ENCODE peak calls at places on chromosomes 6 and 20, in six cellular contexts. One of them, this sample, is unnamed.
A peak's percentile ranks its signal among the peaks of the same experiment; 100 is the strongest.

GRCh38 chr6:6681443-6681842 is 92.9 kb downstream of the LY86 start:
- DNase-seq in left ventricle myocardium inferior: no peak
- DNase-seq in activated CD4-positive, alpha-beta T cell treated with anti-CD3 and anti-CD28 coated beads, Interleukin-2, amount 50 U/mL, for 1 hour: no peak
- DNase-seq in endothelial cell: no peak
- DNase-seq in A172: no peak
- DNase-seq in spleen: no peak
- DNase-seq in this sample: no peak

GRCh38 chr20:6466065-6466810 is 301.2 kb upstream of the BMP2 start:
- DNase-seq in left ventricle myocardium inferior: no peak
- DNase-seq in activated CD4-positive, alpha-beta T cell treated with anti-CD3 and anti-CD28 coated beads, Interleukin-2, amount 50 U/mL, for 1 hour: no peak
- DNase-seq in endothelial cell: no peak
- DNase-seq in A172: no peak
- DNase-seq in spleen: no peak
- DNase-seq in this sample: no peak

GRCh38 chr6:5389086-5389745 is 127.9 kb downstream of the FARS2 start:
- DNase-seq in left ventricle myocardium inferior: no peak
- DNase-seq in activated CD4-positive, alpha-beta T cell treated with anti-CD3 and anti-CD28 coated beads, Interleukin-2, amount 50 U/mL, for 1 hour: no peak
- DNase-seq in endothelial cell: no peak
- DNase-seq in A172: no peak
- DNase-seq in spleen: no peak
- DNase-seq in this sample: no peak

GRCh38 chr6:121592955-121593665 is 157.7 kb downstream of the GJA1 start:
- DNase-seq in left ventricle myocardium inferior: no peak
- DNase-seq in activated CD4-positive, alpha-beta T cell treated with anti-CD3 and anti-CD28 coated beads, Interleukin-2, amount 50 U/mL, for 1 hour: no peak
- DNase-seq in endothelial cell: no peak
- DNase-seq in A172: no peak
- DNase-seq in spleen: no peak
- DNase-seq in this sample: no peak

GRCh38 chr20:53077373-53078205 is 105.4 kb downstream of the TSHZ2 start:
- DNase-seq in left ventricle myocardium inferior: no peak
- DNase-seq in activated CD4-positive, alpha-beta T cell treated with anti-CD3 and anti-CD28 coated beads, Interleukin-2, amount 50 U/mL, for 1 hour: no peak
- DNase-seq in endothelial cell: no peak
- DNase-seq in A172: peak; percentile 73
- DNase-seq in spleen: no peak
- DNase-seq in this sample: peak; percentile 52

GRCh38 chr6:31076611-31077010 is 35.8 kb downstream of the C6orf15 start:
- DNase-seq in left ventricle myocardium inferior: no peak
- DNase-seq in activated CD4-positive, alpha-beta T cell treated with anti-CD3 and anti-CD28 coated beads, Interleukin-2, amount 50 U/mL, for 1 hour: no peak
- DNase-seq in endothelial cell: no peak
- DNase-seq in A172: no peak
- DNase-seq in spleen: no peak
- DNase-seq in this sample: no peak

GRCh38 chr20:44692932-44693476 is 22.2 kb upstream of the CCN5 start:
- DNase-seq in left ventricle myocardium inferior: peak; percentile 78
- DNase-seq in activated CD4-positive, alpha-beta T cell treated with anti-CD3 and anti-CD28 coated beads, Interleukin-2, amount 50 U/mL, for 1 hour: no peak
- DNase-seq in endothelial cell: no peak
- DNase-seq in A172: peak; percentile 99
- DNase-seq in spleen: no peak
- DNase-seq in this sample: peak; percentile 84

GRCh38 chr20:17655865-17656489 is 26.1 kb downstream of the RRBP1 start:
- DNase-seq in left ventricle myocardium inferior: no peak
- DNase-seq in activated CD4-positive, alpha-beta T cell treated with anti-CD3 and anti-CD28 coated beads, Interleukin-2, amount 50 U/mL, for 1 hour: no peak
- DNase-seq in endothelial cell: no peak
- DNase-seq in A172: peak; percentile 84
- DNase-seq in spleen: peak; percentile 34
- DNase-seq in this sample: peak; percentile 14

GRCh38 chr20:5400164-5400762 is 83.5 kb upstream of the PROKR2 start:
- DNase-seq in left ventricle myocardium inferior: no peak
- DNase-seq in activated CD4-positive, alpha-beta T cell treated with anti-CD3 and anti-CD28 coated beads, Interleukin-2, amount 50 U/mL, for 1 hour: no peak
- DNase-seq in endothelial cell: peak; percentile 46
- DNase-seq in A172: peak; percentile 18
- DNase-seq in spleen: no peak
- DNase-seq in this sample: no peak

GRCh38 chr6:107491791-107492674 is 2.1 kb downstream of the SOBP start:
- DNase-seq in left ventricle myocardium inferior: peak; percentile 64
- DNase-seq in activated CD4-positive, alpha-beta T cell treated with anti-CD3 and anti-CD28 coated beads, Interleukin-2, amount 50 U/mL, for 1 hour: no peak
- DNase-seq in endothelial cell: no peak
- DNase-seq in A172: no peak
- DNase-seq in spleen: no peak
- DNase-seq in this sample: peak; percentile 21

GRCh38 chr6:65646494-65647035 is 60.5 kb downstream of the EYS start:
- DNase-seq in left ventricle myocardium inferior: no peak
- DNase-seq in activated CD4-positive, alpha-beta T cell treated with anti-CD3 and anti-CD28 coated beads, Interleukin-2, amount 50 U/mL, for 1 hour: no peak
- DNase-seq in endothelial cell: no peak
- DNase-seq in A172: no peak
- DNase-seq in spleen: no peak
- DNase-seq in this sample: no peak

GRCh38 chr20:64065973-64066341 is 3.0 kb downstream of the TCEA2 start:
- DNase-seq in left ventricle myocardium inferior: no peak
- DNase-seq in activated CD4-positive, alpha-beta T cell treated with anti-CD3 and anti-CD28 coated beads, Interleukin-2, amount 50 U/mL, for 1 hour: peak; percentile 39
- DNase-seq in endothelial cell: no peak
- DNase-seq in A172: peak; percentile 99
- DNase-seq in spleen: no peak
- DNase-seq in this sample: no peak

GRCh38 chr6:8707956-8708772 is 272.8 kb upstream of the SLC35B3 start:
- DNase-seq in left ventricle myocardium inferior: no peak
- DNase-seq in activated CD4-positive, alpha-beta T cell treated with anti-CD3 and anti-CD28 coated beads, Interleukin-2, amount 50 U/mL, for 1 hour: no peak
- DNase-seq in endothelial cell: no peak
- DNase-seq in A172: peak; percentile 13
- DNase-seq in spleen: no peak
- DNase-seq in this sample: no peak

GRCh38 chr6:39092124-39092523 is 22.9 kb downstream of the SAYSD1 start:
- DNase-seq in left ventricle myocardium inferior: no peak
- DNase-seq in activated CD4-positive, alpha-beta T cell treated with anti-CD3 and anti-CD28 coated beads, Interleukin-2, amount 50 U/mL, for 1 hour: no peak
- DNase-seq in endothelial cell: peak; percentile 54
- DNase-seq in A172: no peak
- DNase-seq in spleen: no peak
- DNase-seq in this sample: no peak

GRCh38 chr20:49590163-49591017 is 22.5 kb upstream of the PTGIS start:
- DNase-seq in left ventricle myocardium inferior: no peak
- DNase-seq in activated CD4-positive, alpha-beta T cell treated with anti-CD3 and anti-CD28 coated beads, Interleukin-2, amount 50 U/mL, for 1 hour: no peak
- DNase-seq in endothelial cell: no peak
- DNase-seq in A172: no peak
- DNase-seq in spleen: no peak
- DNase-seq in this sample: no peak

GRCh38 chr6:165747963-165748362 is 84.9 kb upstream of the PDE10A start:
- DNase-seq in left ventricle myocardium inferior: no peak
- DNase-seq in activated CD4-positive, alpha-beta T cell treated with anti-CD3 and anti-CD28 coated beads, Interleukin-2, amount 50 U/mL, for 1 hour: no peak
- DNase-seq in endothelial cell: no peak
- DNase-seq in A172: no peak
- DNase-seq in spleen: no peak
- DNase-seq in this sample: no peak

GRCh38 chr6:141212296-141212695 is 920.4 kb upstream of the GJE1 start:
- DNase-seq in left ventricle myocardium inferior: no peak
- DNase-seq in activated CD4-positive, alpha-beta T cell treated with anti-CD3 and anti-CD28 coated beads, Interleukin-2, amount 50 U/mL, for 1 hour: no peak
- DNase-seq in endothelial cell: no peak
- DNase-seq in A172: peak; percentile 31
- DNase-seq in spleen: no peak
- DNase-seq in this sample: no peak

GRCh38 chr6:44681782-44682181 is 294.3 kb downstream of the CDC5L start:
- DNase-seq in left ventricle myocardium inferior: no peak
- DNase-seq in activated CD4-positive, alpha-beta T cell treated with anti-CD3 and anti-CD28 coated beads, Interleukin-2, amount 50 U/mL, for 1 hour: no peak
- DNase-seq in endothelial cell: no peak
- DNase-seq in A172: peak; percentile 47
- DNase-seq in spleen: no peak
- DNase-seq in this sample: no peak

GRCh38 chr6:8658391-8658790 is 223.0 kb upstream of the SLC35B3 start:
- DNase-seq in left ventricle myocardium inferior: no peak
- DNase-seq in activated CD4-positive, alpha-beta T cell treated with anti-CD3 and anti-CD28 coated beads, Interleukin-2, amount 50 U/mL, for 1 hour: no peak
- DNase-seq in endothelial cell: no peak
- DNase-seq in A172: no peak
- DNase-seq in spleen: no peak
- DNase-seq in this sample: no peak

GRCh38 chr6:134816780-134817179 is 133.1 kb downstream of the ALDH8A1 start:
- DNase-seq in left ventricle myocardium inferior: no peak
- DNase-seq in activated CD4-positive, alpha-beta T cell treated with anti-CD3 and anti-CD28 coated beads, Interleukin-2, amount 50 U/mL, for 1 hour: no peak
- DNase-seq in endothelial cell: no peak
- DNase-seq in A172: peak; percentile 51
- DNase-seq in spleen: no peak
- DNase-seq in this sample: no peak

GRCh38 chr20:61738601-61739069 is 327.0 kb downstream of the TAF4 start:
- DNase-seq in left ventricle myocardium inferior: no peak
- DNase-seq in activated CD4-positive, alpha-beta T cell treated with anti-CD3 and anti-CD28 coated beads, Interleukin-2, amount 50 U/mL, for 1 hour: no peak
- DNase-seq in endothelial cell: no peak
- DNase-seq in A172: no peak
- DNase-seq in spleen: peak; percentile 57
- DNase-seq in this sample: no peak

GRCh38 chr20:31764641-31765305 is 25.7 kb downstream of the TPX2 start:
- DNase-seq in left ventricle myocardium inferior: no peak
- DNase-seq in activated CD4-positive, alpha-beta T cell treated with anti-CD3 and anti-CD28 coated beads, Interleukin-2, amount 50 U/mL, for 1 hour: no peak
- DNase-seq in endothelial cell: no peak
- DNase-seq in A172: no peak
- DNase-seq in spleen: no peak
- DNase-seq in this sample: no peak

This sample was measured in uterus.